ENCODE peak calls at places on chromosome 21, in six cellular contexts. S is DND-41, V is Peyer's patch, L is suprapubic skin, F is OCI-LY7, W is pancreas. E is an unnamed sample.

GRCh38 chr21:35002879-35003722 is 46.0 kb downstream of the RUNX1 start:
- DNase-seq in V (no peak), L (no peak), W (no peak), F (no peak), S (no peak), E (no peak)

GRCh38 chr21:41691205-41692203 is 75.3 kb downstream of the RIPK4 start:
- DNase-seq in V (no peak), F (no peak), W (no peak), S (peak; percentile 28), L (no peak), E (no peak)

GRCh38 chr21:43211085-43212071 is 42.6 kb downstream of the CRYAA start:
- DNase-seq in W (peak; percentile 60), S (no peak), V (peak; percentile 83), L (peak; percentile 61), F (peak; percentile 20), E (no peak)

GRCh38 chr21:33801424-33802405 is 113.9 kb downstream of the ATP5PO start:
- DNase-seq in S (peak; percentile 39), L (no peak), F (no peak), V (no peak), W (peak; percentile 44), E (no peak)

GRCh38 chr21:42425603-42425985 is 21.9 kb downstream of the UBASH3A start:
- DNase-seq in F (no peak), V (no peak), L (no peak), S (peak; percentile 66), W (no peak), E (no peak)

GRCh38 chr21:42547001-42547905 is 33.6 kb downstream of the SLC37A1 start:
- DNase-seq in S (no peak), V (peak; percentile 42), L (peak; percentile 53), W (no peak), F (no peak), E (no peak)

GRCh38 chr21:14591882-14592281 is 45.8 kb upstream of the SAMSN1 start:
- DNase-seq in V (peak; percentile 52), L (no peak), F (no peak), S (no peak), W (no peak), E (no peak)

GRCh38 chr21:35597750-35598339 is 462.5 kb downstream of the SETD4 start:
- DNase-seq in L (no peak), F (no peak), V (no peak), W (no peak), S (no peak), E (no peak)

GRCh38 chr21:36103434-36103833 is 31.4 kb upstream of the CBR3 start:
- DNase-seq in W (no peak), L (no peak), F (no peak), V (no peak), S (no peak), E (no peak)

GRCh38 chr21:42636931-42637601 is 16.4 kb upstream of the PDE9A start:
- DNase-seq in S (no peak), F (no peak), V (no peak), L (no peak), W (no peak), E (no peak)

GRCh38 chr21:21230672-21231071 is 232.5 kb downstream of the NCAM2 start:
- DNase-seq in F (no peak), V (no peak), S (no peak), W (no peak), L (no peak), E (no peak)

GRCh38 chr21:19607983-19608668 is 1204.5 kb upstream of the TMPRSS15 start:
- DNase-seq in S (no peak), V (no peak), W (peak; percentile 13), F (no peak), L (no peak), E (no peak)

GRCh38 chr21:35138665-35139381 is 89.7 kb upstream of the RUNX1 start:
- DNase-seq in S (peak; percentile 64), F (peak; percentile 58), L (no peak), W (no peak), V (peak; percentile 54), E (no peak)

GRCh38 chr21:16535100-16535418 is 805.3 kb downstream of the USP25 start:
- DNase-seq in S (no peak), V (peak; percentile 59), F (no peak), L (peak; percentile 91), W (peak; percentile 59), E (no peak)

GRCh38 chr21:21737186-21737585 is 739.0 kb downstream of the NCAM2 start:
- DNase-seq in S (no peak), V (no peak), W (no peak), L (no peak), F (no peak), E (no peak)

DNA sequence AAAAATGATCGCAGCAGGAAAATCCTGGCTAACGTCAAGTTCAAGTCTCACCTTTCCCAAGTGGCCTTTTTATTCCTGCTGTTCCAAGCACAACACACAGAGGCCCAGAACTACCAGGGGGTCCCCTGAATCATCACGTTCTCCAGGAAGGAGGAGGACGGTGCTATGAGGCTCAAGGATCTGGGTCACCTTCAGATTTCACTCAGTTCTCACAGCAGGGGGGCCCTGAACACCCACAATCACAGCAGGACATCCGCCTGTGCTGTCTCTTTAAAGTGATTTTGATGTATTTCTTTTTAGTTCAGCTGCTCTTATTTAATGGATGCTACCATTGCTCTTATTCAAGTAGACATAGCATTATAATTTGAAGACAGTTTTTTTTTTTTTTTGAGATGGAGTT is 173.4 kb downstream of the HUNK start:
- DNase-seq in S (no peak), L (no peak), V (no peak), F (no peak), W (no peak), E (no peak)
- H3K27ac ChIP-seq in S (no peak overlapping the region), L (no peak overlapping the region), V (no peak overlapping the region), F (no peak overlapping the region), W (no peak overlapping the region), E (no peak overlapping the region)

GRCh38 chr21:31728952-31729351 is 3.0 kb downstream of the SCAF4 start:
- DNase-seq in L (no peak), F (no peak), W (no peak), S (no peak), V (no peak), E (no peak)

GRCh38 chr21:31728191-31728590 is 3.7 kb downstream of the SCAF4 start:
- DNase-seq in V (no peak), L (no peak), F (no peak), S (no peak), W (no peak), E (no peak)

GRCh38 chr21:31725202-31725840 is 6.6 kb downstream of the SCAF4 start:
- DNase-seq in L (no peak), V (no peak), S (no peak), W (no peak), F (no peak), E (no peak)

GRCh38 chr21:31726407-31726806 is 5.5 kb downstream of the SCAF4 start:
- DNase-seq in F (no peak), V (no peak), W (no peak), L (no peak), S (no peak), E (no peak)

DNA sequence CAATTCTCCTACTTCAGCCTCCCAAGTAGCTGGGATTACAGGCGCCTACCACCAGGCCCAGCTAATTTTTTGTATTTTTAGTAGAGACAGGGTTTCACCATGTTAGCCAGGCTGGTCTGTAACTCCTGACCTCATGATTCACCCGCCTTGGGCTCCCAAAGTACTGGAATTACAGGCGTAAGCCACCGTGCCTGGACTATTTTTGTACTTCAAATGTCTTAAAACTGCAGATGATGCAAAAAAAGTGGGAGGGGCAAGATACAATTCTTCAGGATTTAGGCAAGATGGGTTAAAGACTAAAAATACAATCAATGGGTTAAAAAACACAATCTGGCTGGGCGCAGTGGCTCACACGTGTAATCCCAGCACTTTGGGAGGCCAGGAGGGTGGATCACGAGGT is 4.7 kb downstream of the SCAF4 start:
- DNase-seq in W (no peak), L (no peak), V (no peak), S (no peak), F (no peak), E (no peak)
- H3K4me1 ChIP-seq in W (peaks cover 23% of the 10 kb centered on the region), L (peaks cover 47% of the 10 kb centered on the region), V (peaks cover 3% of the 10 kb centered on the region), S (peaks cover 50% of the 10 kb centered on the region), F (peaks cover 33% of the 10 kb centered on the region), E (peaks cover 64% of the 10 kb centered on the region)

DNA sequence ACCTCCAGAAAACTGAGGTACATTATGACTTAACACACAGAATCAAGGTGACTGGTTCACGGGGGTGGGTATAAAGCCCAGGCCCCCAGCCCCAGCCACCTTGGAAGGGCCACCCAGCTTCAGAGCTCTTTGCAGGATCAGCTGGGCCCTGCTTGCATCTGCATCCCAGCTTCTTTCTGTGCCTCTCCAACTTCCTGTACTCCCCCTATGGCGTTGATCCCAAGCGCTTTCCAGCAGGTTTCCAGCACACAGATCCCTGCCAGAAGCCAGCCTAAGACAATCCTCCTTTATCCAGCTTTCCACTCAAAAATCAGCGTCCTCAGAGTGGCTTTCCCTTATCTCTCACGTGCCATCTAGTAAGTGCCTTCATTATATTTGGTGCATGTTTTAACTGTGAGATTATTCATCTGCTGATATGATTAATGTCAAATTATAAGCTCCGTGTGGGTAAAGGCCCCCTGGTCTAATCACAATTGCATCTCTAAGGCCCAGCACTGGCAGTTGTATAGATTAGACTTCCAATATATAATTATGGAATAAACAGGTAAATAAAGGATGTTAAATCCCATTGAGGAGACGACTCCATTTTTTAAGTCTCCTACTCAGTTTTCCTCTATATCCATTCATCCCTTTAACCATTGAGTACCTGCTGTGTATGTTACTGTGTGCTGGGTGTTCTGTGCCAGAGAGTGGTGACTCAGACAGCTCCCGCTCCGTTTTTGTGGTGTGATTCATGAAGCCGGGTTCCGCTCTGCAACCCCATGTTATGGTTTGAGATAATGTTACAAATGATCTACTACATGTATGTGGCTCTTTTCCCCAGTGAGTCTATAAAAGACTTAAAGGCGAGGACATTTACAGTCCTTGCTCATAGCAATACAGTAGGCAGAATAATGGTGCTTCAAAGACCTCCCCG is 387.6 kb downstream of the PCP4 start:
- DNase-seq in L (no peak), W (no peak), S (no peak), V (no peak), F (no peak), E (no peak)
- H3K27ac ChIP-seq in L (no peak overlapping the region), W (no peak overlapping the region), S (no peak overlapping the region), V (no peak overlapping the region), F (no peak overlapping the region), E (no peak overlapping the region)

DNA sequence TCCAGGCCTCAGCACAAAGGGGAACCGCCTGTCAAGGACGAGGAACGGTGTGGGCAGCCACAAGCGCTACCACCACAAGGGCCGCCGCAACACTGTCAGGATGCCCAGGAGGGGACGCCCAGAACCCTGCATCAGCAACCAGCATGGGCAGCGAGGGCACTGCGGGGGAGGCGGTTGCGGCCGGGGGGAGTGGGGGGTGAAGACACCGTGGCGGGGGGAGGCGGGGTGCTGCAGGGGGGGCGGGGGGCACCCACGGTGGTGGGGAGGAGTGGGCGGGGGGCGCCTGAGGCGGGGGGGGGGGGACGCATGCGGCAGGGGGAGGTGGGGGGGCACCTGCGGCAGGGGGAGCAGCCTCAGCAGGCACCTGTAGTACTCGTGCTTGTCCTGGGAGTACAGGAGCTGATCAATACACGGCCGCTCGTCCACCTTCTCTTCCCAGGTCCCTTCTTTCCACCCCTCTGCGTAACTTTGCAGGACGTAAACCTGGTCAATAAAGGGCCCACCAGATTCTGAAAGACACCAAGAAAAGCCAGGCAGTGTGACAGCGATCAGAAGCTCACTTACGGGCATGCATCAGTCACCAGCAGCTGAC is 4.6 kb downstream of the POFUT2 start:
- DNase-seq in S (no peak), V (no peak), L (peak; percentile 51), W (no peak), F (no peak), E (no peak)
- H3K4me1 ChIP-seq in S (peaks cover 7% of the 10 kb centered on the region), V (peaks cover 3% of the 10 kb centered on the region), L (peaks cover 13% of the 10 kb centered on the region), W (peaks cover 4% of the 10 kb centered on the region), F (no peaks in the 10 kb centered on the region), E (peaks cover 5% of the 10 kb centered on the region)

DNA sequence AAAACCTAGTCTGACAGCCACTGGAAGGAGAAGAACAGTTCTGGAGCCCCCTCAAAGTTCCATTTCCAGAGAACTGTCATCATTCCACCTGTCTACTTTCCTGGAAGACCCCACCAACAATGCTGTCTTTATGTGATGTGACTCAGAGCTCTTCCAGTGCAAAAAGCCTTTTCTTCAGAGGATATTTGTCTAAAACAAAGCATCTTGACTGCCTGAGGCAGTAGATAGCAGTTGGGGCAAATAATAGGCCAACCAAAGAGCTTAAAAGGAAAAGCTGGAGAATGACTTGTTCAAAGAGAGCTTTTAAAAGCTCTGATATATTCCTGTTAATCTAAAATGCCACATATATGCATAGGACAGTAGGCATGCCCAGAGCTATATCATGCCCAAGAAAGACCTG is 62.6 kb downstream of the MIS18A start:
- DNase-seq in L (no peak), W (no peak), S (no peak), F (no peak), V (no peak), E (no peak)
- H3K27ac ChIP-seq in L (no peak overlapping the region), W (no peak overlapping the region), S (no peak overlapping the region), F (no peak overlapping the region), V (no peak overlapping the region), E (no peak overlapping the region)

E was measured in CD8-positive, alpha-beta T cell.